ENCODE peak calls at places on chromosome 1, in four cellular contexts. One of them, this sample, is unnamed. For H3K4me1 and H3K9me3, the result is how much of the 10 kb centered on the place peaks cover.

GRCh38 chr1:245464290-245464689 is 309.5 kb downstream of the KIF26B start:
- DNase-seq in IMR-90: no peak
- DNase-seq in left ventricle myocardium inferior: no peak
- DNase-seq in GM23248: no peak
- DNase-seq in this sample: no peak

GRCh38 chr1:57353589-57353988 is 70.3 kb downstream of the DAB1 start:
- DNase-seq in left ventricle myocardium inferior: no peak
- DNase-seq in GM23248: peak
- DNase-seq in IMR-90: peak
- DNase-seq in this sample: no peak

GRCh38 chr1:247833601-247834000 is 8.1 kb downstream of the OR11L1 start:
- DNase-seq in left ventricle myocardium inferior: no peak
- DNase-seq in GM23248: no peak
- DNase-seq in IMR-90: no peak
- DNase-seq in this sample: no peak

GRCh38 chr1:36081926-36082485 is 1.9 kb upstream of the TEKT2 start:
- DNase-seq in IMR-90: no peak
- DNase-seq in GM23248: no peak
- DNase-seq in left ventricle myocardium inferior: no peak
- DNase-seq in this sample: no peak

GRCh38 chr1:77545970-77546369 is 136.5 kb downstream of the ZZZ3 start:
- DNase-seq in GM23248: peak
- DNase-seq in left ventricle myocardium inferior: no peak
- DNase-seq in IMR-90: peak
- DNase-seq in this sample: no peak

GRCh38 chr1:70043806-70044205 is 161.6 kb downstream of the LRRC40 start:
- DNase-seq in GM23248: peak
- DNase-seq in IMR-90: peak
- DNase-seq in left ventricle myocardium inferior: no peak
- DNase-seq in this sample: no peak

GRCh38 chr1:68919070-68919469 is 422.2 kb upstream of the DEPDC1 start:
- DNase-seq in GM23248: no peak
- DNase-seq in left ventricle myocardium inferior: no peak
- DNase-seq in IMR-90: no peak
- DNase-seq in this sample: no peak

GRCh38 chr1:106063510-106063909 is 993.0 kb upstream of the PRMT6 start:
- DNase-seq in IMR-90: no peak
- DNase-seq in GM23248: no peak
- DNase-seq in left ventricle myocardium inferior: no peak
- DNase-seq in this sample: no peak

GRCh38 chr1:87042127-87042811 is 127.8 kb downstream of the HS2ST1 start:
- DNase-seq in IMR-90: no peak
- DNase-seq in GM23248: no peak
- DNase-seq in left ventricle myocardium inferior: no peak
- DNase-seq in this sample: no peak

GRCh38 chr1:201475915-201476669 is 7.1 kb upstream of the PHLDA3 start:
- DNase-seq in left ventricle myocardium inferior: no peak
- DNase-seq in GM23248: no peak
- DNase-seq in IMR-90: no peak
- DNase-seq in this sample: no peak

GRCh38 chr1:33312413-33312749 is 8.5 kb downstream of the A3GALT2 start:
- DNase-seq in GM23248: no peak
- DNase-seq in left ventricle myocardium inferior: no peak
- DNase-seq in IMR-90: no peak
- DNase-seq in this sample: no peak

GRCh38 chr1:92473781-92474495 is 12.8 kb downstream of the GFI1 start:
- DNase-seq in IMR-90: no peak
- DNase-seq in left ventricle myocardium inferior: no peak
- DNase-seq in GM23248: no peak
- DNase-seq in this sample: no peak

GRCh38 chr1:14787604-14788003 is 189.1 kb downstream of the KAZN start:
- DNase-seq in IMR-90: no peak
- DNase-seq in left ventricle myocardium inferior: no peak
- DNase-seq in GM23248: no peak
- DNase-seq in this sample: no peak

GRCh38 chr1:203152158-203153034 is 23.2 kb downstream of the MYBPH start:
- DNase-seq in GM23248: peak
- DNase-seq in IMR-90: peak
- DNase-seq in left ventricle myocardium inferior: no peak
- DNase-seq in this sample: no peak

GRCh38 chr1:7259955-7260354 is 474.7 kb downstream of the CAMTA1 start:
- DNase-seq in IMR-90: no peak
- DNase-seq in left ventricle myocardium inferior: no peak
- DNase-seq in GM23248: no peak
- DNase-seq in this sample: no peak

GRCh38 chr1:17632541-17633193 is 93.2 kb downstream of the ARHGEF10L start:
- DNase-seq in IMR-90: peak
- DNase-seq in GM23248: peak
- DNase-seq in left ventricle myocardium inferior: no peak
- DNase-seq in this sample: no peak

GRCh38 chr1:11836955-11837766 is 10.4 kb downstream of the NPPA start:
- DNase-seq in left ventricle myocardium inferior: no peak
- DNase-seq in GM23248: no peak
- DNase-seq in IMR-90: no peak
- DNase-seq in this sample: no peak

GRCh38 chr1:183103141-183103540 is 79.9 kb downstream of the LAMC1 start:
- DNase-seq in left ventricle myocardium inferior: no peak
- DNase-seq in IMR-90: no peak
- DNase-seq in GM23248: no peak
- DNase-seq in this sample: no peak
- H3K4me1 ChIP-seq in left ventricle myocardium inferior: half or more
- H3K4me1 ChIP-seq in IMR-90: under half
- H3K4me1 ChIP-seq in GM23248: half or more
- H3K4me1 ChIP-seq in this sample: under half

GRCh38 chr1:54272134-54272533 is 72.2 kb downstream of the MRPL37 start:
- DNase-seq in left ventricle myocardium inferior: no peak
- DNase-seq in IMR-90: no peak
- DNase-seq in GM23248: no peak
- DNase-seq in this sample: no peak

GRCh38 chr1:54271341-54271740 is 71.4 kb downstream of the MRPL37 start:
- DNase-seq in GM23248: no peak
- DNase-seq in left ventricle myocardium inferior: no peak
- DNase-seq in IMR-90: no peak
- DNase-seq in this sample: no peak

GRCh38 chr1:54268714-54269297 is 68.8 kb downstream of the MRPL37 start:
- DNase-seq in GM23248: no peak
- DNase-seq in left ventricle myocardium inferior: no peak
- DNase-seq in IMR-90: no peak
- DNase-seq in this sample: no peak

GRCh38 chr1:54272772-54273091 is 72.8 kb downstream of the MRPL37 start:
- DNase-seq in IMR-90: no peak
- DNase-seq in left ventricle myocardium inferior: no peak
- DNase-seq in GM23248: no peak
- DNase-seq in this sample: no peak

DNA sequence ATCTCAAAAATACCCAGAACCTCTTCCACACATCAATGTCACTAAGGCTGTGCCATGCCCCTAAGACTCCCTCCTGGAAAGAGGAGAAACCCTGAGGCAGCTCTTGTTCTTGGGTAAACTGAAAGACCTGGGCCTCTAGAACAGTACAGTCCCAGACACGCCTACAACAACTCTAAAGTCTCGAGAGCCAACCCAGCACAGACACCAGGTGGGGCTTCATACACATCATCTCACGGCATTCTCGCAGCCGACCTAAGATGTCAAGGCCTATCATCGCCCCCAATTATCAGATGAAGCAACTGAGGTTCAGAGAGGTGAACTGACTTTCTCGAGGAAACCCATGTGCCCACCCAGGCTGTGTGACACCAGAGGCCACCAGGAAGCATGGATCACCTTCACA is 70.6 kb downstream of the MRPL37 start:
- DNase-seq in IMR-90: no peak
- DNase-seq in GM23248: no peak
- DNase-seq in left ventricle myocardium inferior: no peak
- DNase-seq in this sample: no peak
- H3K27ac ChIP-seq in IMR-90: no peak
- H3K27ac ChIP-seq in GM23248: no peak
- H3K27ac ChIP-seq in left ventricle myocardium inferior: no peak
- H3K27ac ChIP-seq in this sample: no peak

DNA sequence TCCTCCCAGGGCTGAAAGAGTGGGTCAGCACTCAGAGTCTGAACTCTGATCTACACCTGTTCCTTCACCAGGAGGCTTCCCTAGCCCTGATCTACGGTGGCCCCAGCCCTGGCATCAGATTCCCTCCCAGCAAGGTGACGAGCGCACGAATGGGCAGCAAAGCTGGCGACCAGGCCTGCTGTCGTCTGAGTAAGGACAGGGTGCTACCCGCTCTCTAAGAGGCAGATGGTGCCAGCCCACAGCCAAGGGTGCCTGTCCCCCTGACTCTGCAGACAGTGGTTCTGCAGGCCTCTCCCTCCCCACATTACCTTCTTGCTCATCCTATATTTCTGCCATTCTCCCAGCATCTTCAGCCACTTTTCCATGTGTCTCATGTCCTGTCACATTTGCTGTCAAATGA is 10.3 kb upstream of the SMYD3 start:
- DNase-seq in GM23248: no peak
- DNase-seq in IMR-90: no peak
- DNase-seq in left ventricle myocardium inferior: no peak
- DNase-seq in this sample: no peak
- H3K9me3 ChIP-seq in GM23248: under half
- H3K9me3 ChIP-seq in IMR-90: under half
- H3K9me3 ChIP-seq in left ventricle myocardium inferior: under half
- H3K9me3 ChIP-seq in this sample: under half

DNA sequence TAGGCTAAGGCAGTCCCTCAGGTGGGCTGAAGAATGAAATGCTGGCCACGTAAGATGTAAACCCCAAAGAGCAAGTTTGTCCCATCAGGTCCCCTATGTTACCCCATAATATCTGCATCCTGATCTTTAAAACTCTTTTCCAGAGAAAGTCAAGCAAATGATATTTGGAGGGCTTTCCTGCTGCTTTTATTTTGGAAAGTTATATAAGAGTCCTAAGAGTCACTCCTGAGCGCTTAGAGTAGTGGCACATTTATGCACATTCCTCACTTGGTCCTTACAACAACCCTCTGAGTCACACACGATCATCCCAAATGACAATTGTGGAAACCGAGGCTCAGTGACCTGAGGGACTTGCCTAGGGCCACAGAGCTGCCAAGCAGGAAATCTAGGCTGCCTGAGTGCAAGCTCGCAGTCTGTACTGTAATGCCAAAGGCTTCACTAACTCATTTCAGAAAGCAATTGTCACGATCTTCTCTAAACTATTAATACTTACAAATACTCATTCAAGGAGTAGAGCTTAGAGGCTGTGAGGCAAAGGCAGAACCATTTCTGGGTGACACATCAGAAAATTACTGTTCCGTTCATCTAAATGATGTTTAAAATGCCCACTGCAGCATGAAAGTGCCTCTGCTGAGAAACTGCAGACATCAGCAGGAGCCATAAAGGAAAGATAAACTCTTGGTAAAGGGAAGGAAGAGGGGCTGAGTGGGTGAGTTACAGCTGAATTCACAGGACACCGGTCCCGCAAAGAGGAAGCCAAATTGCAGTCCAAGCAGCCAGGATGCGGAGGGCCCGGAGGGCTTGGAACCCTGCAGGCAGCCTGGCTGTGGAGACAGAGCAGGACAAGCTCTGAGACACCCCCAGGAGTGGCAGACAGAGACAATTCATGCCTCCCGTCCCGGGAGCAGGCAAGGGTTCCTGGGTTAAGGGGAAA is 30.8 kb downstream of the CAPZB start:
- DNase-seq in left ventricle myocardium inferior: no peak
- DNase-seq in GM23248: peak
- DNase-seq in IMR-90: no peak
- DNase-seq in this sample: no peak
- H3K4me1 ChIP-seq in left ventricle myocardium inferior: half or more
- H3K4me1 ChIP-seq in GM23248: half or more
- H3K4me1 ChIP-seq in IMR-90: under half
- H3K4me1 ChIP-seq in this sample: half or more

GRCh38 chr1:183804916-183805734 is at the start of gene RGL1:
- DNase-seq in left ventricle myocardium inferior: peak
- DNase-seq in IMR-90: peak
- DNase-seq in GM23248: peak
- DNase-seq in this sample: peak

GRCh38 chr1:183806086-183806485 is 1.2 kb downstream of the RGL1 start:
- DNase-seq in left ventricle myocardium inferior: no peak
- DNase-seq in GM23248: peak
- DNase-seq in IMR-90: peak
- DNase-seq in this sample: no peak

GRCh38 chr1:183808296-183809027 is 3.5 kb downstream of the RGL1 start:
- DNase-seq in IMR-90: no peak
- DNase-seq in GM23248: peak
- DNase-seq in left ventricle myocardium inferior: no peak
- DNase-seq in this sample: no peak

GRCh38 chr1:183807549-183808168 is 2.7 kb downstream of the RGL1 start:
- DNase-seq in IMR-90: peak
- DNase-seq in GM23248: peak
- DNase-seq in left ventricle myocardium inferior: peak
- DNase-seq in this sample: no peak

DNA sequence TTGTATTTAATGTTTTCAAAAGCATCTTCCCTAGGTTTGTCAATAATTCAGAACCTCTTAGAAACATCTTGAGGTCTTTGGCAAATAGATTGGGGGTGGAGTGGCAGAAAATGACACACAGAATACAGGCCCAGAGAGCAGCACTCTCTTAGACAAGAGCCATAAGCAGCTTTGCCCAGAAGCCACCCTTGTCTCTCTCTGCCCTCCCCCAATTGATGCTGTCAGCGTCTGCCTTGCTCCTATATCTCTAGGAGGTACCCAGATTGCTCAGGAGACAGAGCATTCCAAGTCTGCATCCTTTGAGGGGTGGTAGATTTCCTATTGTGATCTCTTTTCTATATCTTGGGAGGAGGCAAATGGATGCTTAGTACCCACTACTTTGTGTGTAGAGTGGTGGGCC is 1.7 kb downstream of the RGL1 start:
- DNase-seq in left ventricle myocardium inferior: no peak
- DNase-seq in IMR-90: no peak
- DNase-seq in GM23248: no peak
- DNase-seq in this sample: no peak
- H3K27ac ChIP-seq in left ventricle myocardium inferior: peak
- H3K27ac ChIP-seq in IMR-90: no peak
- H3K27ac ChIP-seq in GM23248: no peak
- H3K27ac ChIP-seq in this sample: no peak

GRCh38 chr1:185585770-185586169 is 148.4 kb upstream of the HMCN1 start:
- DNase-seq in left ventricle myocardium inferior: no peak
- DNase-seq in IMR-90: no peak
- DNase-seq in GM23248: no peak
- DNase-seq in this sample: no peak
- H3K9me3 ChIP-seq in left ventricle myocardium inferior: under half
- H3K9me3 ChIP-seq in IMR-90: under half
- H3K9me3 ChIP-seq in GM23248: under half
- H3K9me3 ChIP-seq in this sample: under half

GRCh38 chr1:21936366-21937031 is 611 bp downstream of the HSPG2 start:
- DNase-seq in IMR-90: no peak
- DNase-seq in GM23248: peak
- DNase-seq in left ventricle myocardium inferior: no peak
- DNase-seq in this sample: peak
- H3K4me1 ChIP-seq in IMR-90: under half
- H3K4me1 ChIP-seq in GM23248: half or more
- H3K4me1 ChIP-seq in left ventricle myocardium inferior: half or more
- H3K4me1 ChIP-seq in this sample: under half

GRCh38 chr1:53822931-53823330 is 15.2 kb downstream of the NDC1 start:
- DNase-seq in GM23248: no peak
- DNase-seq in left ventricle myocardium inferior: no peak
- DNase-seq in IMR-90: no peak
- DNase-seq in this sample: no peak

GRCh38 chr1:53821380-53821779 is 16.7 kb downstream of the NDC1 start:
- DNase-seq in left ventricle myocardium inferior: no peak
- DNase-seq in GM23248: no peak
- DNase-seq in IMR-90: no peak
- DNase-seq in this sample: no peak

GRCh38 chr1:53825306-53825705 is 12.8 kb downstream of the NDC1 start:
- DNase-seq in left ventricle myocardium inferior: no peak
- DNase-seq in GM23248: no peak
- DNase-seq in IMR-90: no peak
- DNase-seq in this sample: no peak

GRCh38 chr1:53826367-53826766 is 11.7 kb downstream of the NDC1 start:
- DNase-seq in IMR-90: peak
- DNase-seq in GM23248: peak
- DNase-seq in left ventricle myocardium inferior: no peak
- DNase-seq in this sample: no peak
- H3K27ac ChIP-seq in IMR-90: no peak
- H3K27ac ChIP-seq in GM23248: no peak
- H3K27ac ChIP-seq in left ventricle myocardium inferior: no peak
- H3K27ac ChIP-seq in this sample: no peak